ENCODE peak calls at places on chromosome X, in four cellular contexts. D is GM23338, X is tibial nerve, S is transverse colon. T is an unnamed sample.

GRCh38 chrX:100353326-100353725 is 56.7 kb downstream of the PCDH19 start:
- DNase-seq in D (no peak), X (no peak), S (no peak), T (no peak)

GRCh38 chrX:10965399-10965798 is 145.7 kb upstream of the HCCS start:
- DNase-seq in D (no peak), X (no peak), S (no peak), T (no peak)

GRCh38 chrX:72025236-72025770 is 106.4 kb downstream of the RTL5 start:
- DNase-seq in D (no peak), X (no peak), S (no peak), T (no peak)

GRCh38 chrX:44096666-44097065 is 123.5 kb upstream of the NDP start:
- DNase-seq in D (no peak), X (no peak), S (no peak), T (no peak)

GRCh38 chrX:149040873-149041535 is 464.1 kb downstream of the IDS start:
- DNase-seq in D (no peak), X (no peak), S (no peak), T (no peak)

GRCh38 chrX:47723689-47724088 is 64.7 kb upstream of the UXT start:
- DNase-seq in D (peak; percentile 37), X (no peak), S (no peak), T (no peak)

GRCh38 chrX:149950681-149951080 is 12.4 kb upstream of the EOLA2 start:
- DNase-seq in D (peak; percentile 20), X (no peak), S (no peak), T (peak; percentile 30)

GRCh38 chrX:16023790-16024734 is 99.3 kb upstream of the GRPR start:
- DNase-seq in D (no peak), X (no peak), S (no peak), T (peak; percentile 53)

GRCh38 chrX:40205471-40205870 is 107.7 kb upstream of the BCOR start:
- DNase-seq in D (no peak), X (no peak), S (no peak), T (no peak)

GRCh38 chrX:42241421-42241820 is 318.1 kb upstream of the CASK start:
- DNase-seq in D (peak; percentile 4), X (no peak), S (no peak), T (no peak)

GRCh38 chrX:22922961-22923360 is 76.8 kb upstream of the DDX53 start:
- DNase-seq in D (no peak), X (no peak), S (no peak), T (no peak)

GRCh38 chrX:643911-644303 is 13.3 kb downstream of the SHOX start:
- DNase-seq in D (peak; percentile 43), X (no peak), S (no peak), T (no peak)

GRCh38 chrX:9204560-9204959 is 170.6 kb upstream of the FAM9B start:
- DNase-seq in D (no peak), X (no peak), S (no peak), T (no peak)

GRCh38 chrX:127708155-127708554 is 344.0 kb downstream of the ACTRT1 start:
- DNase-seq in D (no peak), X (no peak), S (no peak), T (no peak)

GRCh38 chrX:36650622-36651021 is 357.5 kb upstream of the FAM47C start:
- DNase-seq in D (no peak), X (no peak), S (no peak), T (no peak)
- TF ChIP-seq CTCF in D (no peak), X (no peak), S (no peak), T (no peak)

GRCh38 chrX:19512961-19513360 is 2.3 kb downstream of the MAP3K15 start:
- DNase-seq in D (no peak), X (no peak), S (no peak), T (no peak)

GRCh38 chrX:19514791-19515614 is at the start of gene MAP3K15:
- DNase-seq in D (peak; percentile 61), X (no peak), S (peak; percentile 14), T (peak; percentile 52)

GRCh38 chrX:19513383-19513782 is 1.9 kb downstream of the MAP3K15 start:
- DNase-seq in D (peak; percentile 11), X (no peak), S (no peak), T (peak; percentile 24)

GRCh38 chrX:19517965-19518364 is 2.7 kb upstream of the MAP3K15 start:
- DNase-seq in D (no peak), X (no peak), S (no peak), T (no peak)

GRCh38 chrX:19515615-19516105 is 352 bp upstream of the MAP3K15 start:
- DNase-seq in D (peak; percentile 25), X (no peak), S (no peak), T (no peak)
- TF ChIP-seq CTCF in D (no peak), X (no peak), S (no peak), T (peak; percentile 34)

DNA sequence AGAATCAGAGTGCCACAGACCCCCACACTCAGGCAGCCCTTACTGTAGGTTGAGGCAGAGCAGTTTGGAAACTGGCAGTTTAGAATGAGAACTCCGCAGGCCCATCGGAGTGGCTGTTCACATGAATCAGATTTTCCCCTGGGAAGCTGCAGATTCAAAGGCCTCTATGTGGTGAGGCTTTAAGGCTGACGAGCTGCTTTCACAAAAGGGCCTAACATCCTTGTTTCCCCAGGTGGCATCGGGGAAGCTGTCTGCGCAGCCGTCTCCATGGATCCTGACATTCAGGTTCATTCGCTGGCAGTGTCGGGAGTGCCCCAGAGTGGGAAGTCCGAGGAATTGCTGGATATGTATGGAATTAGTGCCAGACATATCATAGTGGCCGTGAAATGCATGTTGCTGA is 33.7 kb downstream of the TKTL1 start:
- DNase-seq in D (no peak), X (no peak), S (no peak), T (no peak)
- TF ChIP-seq CTCF in D (no peak), X (no peak), S (no peak), T (no peak)

GRCh38 chrX:153921511-153922285 is 4.4 kb downstream of the ARHGAP4 start:
- DNase-seq in D (no peak), X (no peak), S (no peak), T (no peak)

GRCh38 chrX:153921070-153921469 is 5.0 kb downstream of the ARHGAP4 start:
- DNase-seq in D (no peak), X (no peak), S (no peak), T (no peak)

GRCh38 chrX:153924149-153924861 is 1.8 kb downstream of the ARHGAP4 start:
- DNase-seq in D (peak; percentile 41), X (no peak), S (peak; percentile 45), T (peak; percentile 57)

GRCh38 chrX:153922286-153922573 is 3.8 kb downstream of the ARHGAP4 start:
- DNase-seq in D (no peak), X (no peak), S (no peak), T (no peak)

GRCh38 chrX:153922932-153923857 is 2.9 kb downstream of the ARHGAP4 start:
- DNase-seq in D (peak; percentile 32), X (peak; percentile 57), S (peak; percentile 72), T (peak; percentile 58)
- TF ChIP-seq CTCF in D (no peak), X (peak; percentile 47), S (peak; percentile 39), T (peak; percentile 59)

GRCh38 chrX:153927936-153928760 is 2.1 kb upstream of the ARHGAP4 start:
- DNase-seq in D (peak; percentile 96), X (peak; percentile 83), S (peak; percentile 96), T (peak; percentile 96)
- TF ChIP-seq CTCF in D (no peak), X (no peak), S (no peak), T (peak; percentile 18)

GRCh38 chrX:38561126-38561868 is at the start of gene TSPAN7:
- DNase-seq in D (peak; percentile 70), X (peak; percentile 53), S (peak; percentile 86), T (peak; percentile 70)
- TF ChIP-seq CTCF in D (no peak), X (no peak), S (no peak), T (no peak)

GRCh38 chrX:17812763-17813162 is 48.3 kb downstream of the RAI2 start:
- DNase-seq in D (peak; percentile 39), X (no peak), S (no peak), T (no peak)
- TF ChIP-seq CTCF in D (peak; percentile 69), X (peak; percentile 34), S (peak; percentile 74), T (peak; percentile 55)